ENCODE peak calls at places on chromosomes 12 and 14, in nine cellular contexts. J is transverse colon, L is heart left ventricle, A is testis, D is suprapubic skin, T is tibial nerve, Y is right lobe of liver, O is body of pancreas, Z is A549. I is an unnamed sample.

GRCh38 chr14:72792051-72792788 is 101.7 kb downstream of the DPF3 start:
- DNase-seq in O (peak; percentile 16), L (peak; percentile 74), Y (no peak), A (peak; percentile 85), T (no peak), J (no peak), Z (no peak), D (peak; percentile 54), I (no peak)

GRCh38 chr14:89266754-89267153 is 150.3 kb downstream of the FOXN3 start:
- DNase-seq in T (no peak), L (no peak), Y (no peak), J (no peak), D (no peak), O (no peak), Z (no peak), A (no peak), I (no peak)

GRCh38 chr12:102478416-102479098 is 1.8 kb downstream of the IGF1 start:
- DNase-seq in D (no peak), Z (no peak), J (peak; percentile 33), L (no peak), A (no peak), Y (no peak), O (no peak), T (no peak), I (no peak)

GRCh38 chr12:71664411-71665108 is 459 bp downstream of the THAP2 start:
- DNase-seq in L (no peak), D (no peak), A (no peak), J (no peak), Y (no peak), T (no peak), O (no peak), Z (no peak), I (peak; percentile 5)

GRCh38 chr12:1306096-1306495 is 288.3 kb downstream of the FBXL14 start:
- DNase-seq in J (no peak), A (no peak), Y (no peak), D (no peak), O (peak; percentile 71), Z (no peak), L (no peak), T (no peak), I (no peak)

GRCh38 chr12:47896633-47897032 is 8.2 kb downstream of the VDR start:
- DNase-seq in L (no peak), A (no peak), Z (peak; percentile 41), D (no peak), T (no peak), Y (no peak), O (peak; percentile 34), J (peak; percentile 65), I (peak; percentile 63)

GRCh38 chr12:111728795-111729194 is 37.9 kb upstream of the ALDH2 start:
- DNase-seq in L (no peak), O (no peak), Z (no peak), D (no peak), A (no peak), Y (no peak), T (no peak), J (no peak), I (no peak)

GRCh38 chr12:107241421-107241820 is 148.1 kb upstream of the CRY1 start:
- DNase-seq in O (peak; percentile 50), D (no peak), A (no peak), Y (no peak), Z (no peak), T (no peak), J (no peak), L (no peak), I (no peak)

GRCh38 chr12:5720405-5721045 is 224.5 kb downstream of the ANO2 start:
- DNase-seq in L (no peak), T (no peak), Y (no peak), J (no peak), O (no peak), A (no peak), Z (no peak), D (no peak), I (no peak)

GRCh38 chr12:32107376-32108267 is 975 bp downstream of the BICD1 start:
- DNase-seq in D (no peak), L (no peak), Z (peak; percentile 45), Y (no peak), J (peak; percentile 13), T (no peak), A (peak; percentile 25), O (peak; percentile 16), I (peak; percentile 30)

GRCh38 chr12:32104572-32105355 is 1.9 kb upstream of the BICD1 start:
- DNase-seq in A (no peak), D (no peak), O (no peak), L (no peak), J (no peak), T (no peak), Z (no peak), Y (no peak), I (no peak)

GRCh38 chr12:32106153-32106516 is 512 bp upstream of the BICD1 start:
- DNase-seq in Y (no peak), Z (no peak), A (peak; percentile 23), D (no peak), J (no peak), L (no peak), T (no peak), O (no peak), I (no peak)

GRCh38 chr12:32108829-32109228 is 2.2 kb downstream of the BICD1 start:
- DNase-seq in Z (no peak), A (no peak), L (no peak), Y (no peak), O (no peak), D (no peak), T (no peak), J (no peak), I (no peak)

GRCh38 chr12:32106517-32107366 is at the start of gene BICD1:
- DNase-seq in Y (peak; percentile 90), A (peak; percentile 89), J (peak; percentile 87), D (peak; percentile 89), Z (peak; percentile 89), O (peak; percentile 85), T (peak; percentile 87), L (peak; percentile 93), I (peak; percentile 73)
- TF ChIP-seq POLR2A in Y (peak; percentile 68), A (no peak), J (peak; percentile 63), D (peak; percentile 36), Z (peak; percentile 91), O (peak; percentile 57), T (peak; percentile 78), L (peak; percentile 88), I (peak; percentile 77)

GRCh38 chr14:78173266-78174001 is 3.3 kb downstream of the NRXN3 start:
- DNase-seq in Y (no peak), L (no peak), D (no peak), T (no peak), O (no peak), Z (no peak), A (no peak), J (no peak), I (no peak)

GRCh38 chr14:78170203-78170602 is at the start of gene NRXN3:
- DNase-seq in T (no peak), A (peak; percentile 69), O (no peak), Y (no peak), Z (peak; percentile 16), J (peak; percentile 8), L (no peak), D (no peak), I (no peak)

GRCh38 chr14:78178071-78178470 is 7.9 kb downstream of the NRXN3 start:
- DNase-seq in Y (no peak), D (no peak), O (no peak), T (no peak), Z (no peak), L (no peak), A (no peak), J (no peak), I (no peak)

GRCh38 chr14:78175412-78175811 is 5.2 kb downstream of the NRXN3 start:
- DNase-seq in D (no peak), T (no peak), Y (no peak), L (no peak), J (no peak), Z (no peak), O (no peak), A (no peak), I (no peak)

DNA sequence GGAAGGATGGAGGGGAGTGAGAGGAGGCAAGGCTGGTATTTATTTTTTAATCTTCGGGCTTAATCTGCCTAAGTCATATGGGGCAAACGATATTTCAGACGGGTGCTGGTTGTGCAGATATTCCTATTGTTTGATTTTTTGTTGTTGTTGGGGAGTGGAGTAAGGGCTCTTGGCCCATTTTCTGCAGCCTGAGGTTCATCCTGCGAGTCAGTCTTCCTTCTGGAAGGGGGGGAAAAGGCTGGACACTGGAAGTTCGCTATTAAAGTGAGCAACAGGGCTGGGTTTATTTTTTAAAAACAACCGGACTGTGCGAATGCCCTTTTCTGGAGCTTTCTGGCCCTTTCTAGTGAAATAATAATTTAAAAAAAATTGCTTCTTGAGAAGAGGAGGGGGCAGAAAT is 2.3 kb downstream of the NRXN3 start:
- DNase-seq in Z (no peak), A (no peak), J (no peak), L (no peak), Y (no peak), O (no peak), D (no peak), T (no peak), I (no peak)
- TF ChIP-seq POLR2A in Z (no peak), A (no peak), J (no peak), L (no peak), Y (no peak), O (no peak), D (no peak), T (no peak), I (no peak)

DNA sequence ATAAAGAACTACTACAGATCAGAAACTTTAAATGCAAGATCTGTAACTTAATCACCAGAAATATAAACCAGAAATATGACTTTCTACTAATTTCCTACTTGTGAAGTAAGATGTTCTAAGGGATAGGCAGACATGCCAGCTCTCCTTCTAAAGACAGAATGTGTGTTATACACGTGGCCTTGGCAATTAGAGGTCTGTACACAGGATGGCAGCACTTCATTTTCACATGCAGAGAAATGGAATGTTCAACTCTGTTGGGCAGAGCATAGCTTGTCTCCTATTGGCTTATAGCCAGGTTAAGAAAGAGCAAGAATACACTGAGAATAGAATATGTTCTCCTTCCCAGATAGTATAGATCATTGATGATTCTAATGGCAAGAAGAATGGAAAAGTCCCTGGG is 403.8 kb downstream of the DAD1 start:
- DNase-seq in L (no peak), Z (no peak), J (no peak), D (no peak), Y (no peak), T (no peak), O (no peak), A (no peak), I (no peak)
- TF ChIP-seq POLR2A in L (no peak), Z (no peak), J (no peak), D (no peak), Y (no peak), T (no peak), O (no peak), A (no peak), I (no peak)

DNA sequence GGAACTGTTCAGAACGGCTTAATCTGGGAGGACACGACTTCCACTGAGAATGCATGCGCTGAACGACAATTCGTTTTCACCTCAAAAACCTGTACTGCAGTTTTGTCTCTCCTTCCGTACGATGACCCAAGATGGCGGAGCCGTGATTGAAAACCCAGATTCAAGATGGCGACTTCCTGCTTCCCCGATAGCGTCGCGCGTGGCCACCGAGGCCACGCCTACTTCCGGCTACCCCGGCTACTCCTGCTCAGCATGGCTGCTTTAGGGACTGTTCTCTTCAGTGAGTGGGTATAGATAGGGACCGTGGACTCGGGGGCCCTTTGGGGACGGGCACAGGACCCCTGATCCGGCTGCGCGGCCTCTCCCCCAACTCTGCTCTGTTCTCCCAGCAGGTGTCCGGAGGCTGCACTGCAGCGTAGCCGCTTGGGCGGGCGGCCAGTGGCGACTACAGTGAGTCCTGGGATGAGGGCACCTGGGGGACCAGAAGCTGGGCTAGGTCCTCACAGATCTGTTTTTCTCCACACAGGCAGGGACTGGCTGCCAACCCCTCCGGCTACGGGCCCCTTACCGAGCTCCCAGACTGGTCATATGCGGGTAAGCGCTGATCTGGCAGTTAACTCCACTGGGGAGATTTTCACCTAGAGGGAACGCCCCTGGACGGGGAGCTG is at the start of gene MRPL52:
- DNase-seq in Z (peak; percentile 90), J (peak; percentile 93), D (peak; percentile 92), O (peak; percentile 92), Y (peak; percentile 90), T (peak; percentile 80), L (peak; percentile 92), A (peak; percentile 95), I (no peak)
- TF ChIP-seq POLR2A in Z (peak; percentile 77), J (peak; percentile 45), D (peak; percentile 26), O (no peak), Y (peak; percentile 40), T (no peak), L (peak; percentile 20), A (no peak), I (no peak)

I was measured in H54.